ENCODE peak calls at places on chromosomes 4 and X, in six cellular contexts. One of them, this sample, is unnamed.

GRCh38 chrX:40094900-40095587 is 2.7 kb downstream of the BCOR start:
- DNase-seq in H9: peak; percentile 36
- DNase-seq in mesenchymal stem cell: peak; percentile 47
- DNase-seq in IMR-90: no peak
- DNase-seq in neuronal stem cell: no peak
- DNase-seq in H1: no peak
- DNase-seq in this sample: peak; percentile 26

GRCh38 chr4:185721190-185721948 is 90.6 kb downstream of the SORBS2 start:
- DNase-seq in H9: no peak
- DNase-seq in mesenchymal stem cell: peak; percentile 19
- DNase-seq in IMR-90: no peak
- DNase-seq in neuronal stem cell: no peak
- DNase-seq in H1: no peak
- DNase-seq in this sample: no peak

GRCh38 chr4:163693211-163693610 is 198.7 kb downstream of the TMA16 start:
- DNase-seq in H9: no peak
- DNase-seq in mesenchymal stem cell: peak; percentile 18
- DNase-seq in IMR-90: peak; percentile 83
- DNase-seq in neuronal stem cell: no peak
- DNase-seq in H1: no peak
- DNase-seq in this sample: no peak

GRCh38 chrX:144637731-144638130 is 609.6 kb upstream of the SPANXN1 start:
- DNase-seq in H9: no peak
- DNase-seq in mesenchymal stem cell: no peak
- DNase-seq in IMR-90: no peak
- DNase-seq in neuronal stem cell: no peak
- DNase-seq in H1: no peak
- DNase-seq in this sample: no peak

GRCh38 chr4:44916406-44916805 is 190.1 kb upstream of the GNPDA2 start:
- DNase-seq in H9: no peak
- DNase-seq in mesenchymal stem cell: peak; percentile 33
- DNase-seq in IMR-90: no peak
- DNase-seq in neuronal stem cell: no peak
- DNase-seq in H1: no peak
- DNase-seq in this sample: no peak

GRCh38 chr4:2811830-2812599 is 19.1 kb downstream of the SH3BP2 start:
- DNase-seq in H9: peak; percentile 68
- DNase-seq in mesenchymal stem cell: peak; percentile 74
- DNase-seq in IMR-90: peak; percentile 65
- DNase-seq in neuronal stem cell: no peak
- DNase-seq in H1: no peak
- DNase-seq in this sample: peak; percentile 26

GRCh38 chrX:141669689-141670088 is 28.9 kb downstream of the SPANXD start:
- DNase-seq in H9: no peak
- DNase-seq in mesenchymal stem cell: no peak
- DNase-seq in IMR-90: no peak
- DNase-seq in neuronal stem cell: no peak
- DNase-seq in H1: no peak
- DNase-seq in this sample: no peak

GRCh38 chr4:119049342-119049741 is 86.3 kb upstream of the MYOZ2 start:
- DNase-seq in H9: no peak
- DNase-seq in mesenchymal stem cell: no peak
- DNase-seq in IMR-90: peak; percentile 71
- DNase-seq in neuronal stem cell: no peak
- DNase-seq in H1: no peak
- DNase-seq in this sample: no peak

GRCh38 chr4:186669159-186669720 is 54.4 kb downstream of the FAT1 start:
- DNase-seq in H9: peak; percentile 63
- DNase-seq in mesenchymal stem cell: peak; percentile 67
- DNase-seq in IMR-90: peak; percentile 81
- DNase-seq in neuronal stem cell: no peak
- DNase-seq in H1: no peak
- DNase-seq in this sample: peak; percentile 89

GRCh38 chrX:2423293-2423692 is 77.5 kb downstream of the DHRSX start:
- DNase-seq in H9: no peak
- DNase-seq in mesenchymal stem cell: peak; percentile 36
- DNase-seq in IMR-90: peak; percentile 51
- DNase-seq in neuronal stem cell: no peak
- DNase-seq in H1: no peak
- DNase-seq in this sample: no peak

GRCh38 chrX:13761606-13762005 is 27.1 kb downstream of the OFD1 start:
- DNase-seq in H9: peak; percentile 56
- DNase-seq in mesenchymal stem cell: no peak
- DNase-seq in IMR-90: peak; percentile 46
- DNase-seq in neuronal stem cell: no peak
- DNase-seq in H1: no peak
- DNase-seq in this sample: no peak

GRCh38 chrX:56397636-56398035 is 165.5 kb downstream of the KLF8 start:
- DNase-seq in H9: no peak
- DNase-seq in mesenchymal stem cell: no peak
- DNase-seq in IMR-90: no peak
- DNase-seq in neuronal stem cell: no peak
- DNase-seq in H1: no peak
- DNase-seq in this sample: no peak

GRCh38 chr4:168480991-168481588 is 798 bp upstream of the DDX60L start:
- DNase-seq in H9: no peak
- DNase-seq in mesenchymal stem cell: peak; percentile 83
- DNase-seq in IMR-90: peak; percentile 85
- DNase-seq in neuronal stem cell: no peak
- DNase-seq in H1: no peak
- DNase-seq in this sample: peak; percentile 24

GRCh38 chr4:87278335-87278794 is 44.3 kb downstream of the HSD17B13 start:
- DNase-seq in H9: no peak
- DNase-seq in mesenchymal stem cell: no peak
- DNase-seq in IMR-90: no peak
- DNase-seq in neuronal stem cell: no peak
- DNase-seq in H1: no peak
- DNase-seq in this sample: no peak

GRCh38 chrX:16250296-16250695 is 83.0 kb downstream of the MAGEB17 start:
- DNase-seq in H9: no peak
- DNase-seq in mesenchymal stem cell: no peak
- DNase-seq in IMR-90: peak; percentile 13
- DNase-seq in neuronal stem cell: no peak
- DNase-seq in H1: no peak
- DNase-seq in this sample: no peak

GRCh38 chrX:53440631-53441517 is 6.7 kb upstream of the HSD17B10 start:
- DNase-seq in H9: peak; percentile 36
- DNase-seq in mesenchymal stem cell: peak; percentile 69
- DNase-seq in IMR-90: peak; percentile 34
- DNase-seq in neuronal stem cell: no peak
- DNase-seq in H1: no peak
- DNase-seq in this sample: no peak

GRCh38 chrX:39955621-39956020 is 142.1 kb downstream of the BCOR start:
- DNase-seq in H9: no peak
- DNase-seq in mesenchymal stem cell: no peak
- DNase-seq in IMR-90: no peak
- DNase-seq in neuronal stem cell: no peak
- DNase-seq in H1: no peak
- DNase-seq in this sample: no peak

GRCh38 chr4:174696657-174697056 is 132.4 kb downstream of the GLRA3 start:
- DNase-seq in H9: no peak
- DNase-seq in mesenchymal stem cell: no peak
- DNase-seq in IMR-90: no peak
- DNase-seq in neuronal stem cell: no peak
- DNase-seq in H1: no peak
- DNase-seq in this sample: no peak

GRCh38 chrX:3244203-3244743 is 102.2 kb downstream of the MXRA5 start:
- DNase-seq in H9: no peak
- DNase-seq in mesenchymal stem cell: peak; percentile 86
- DNase-seq in IMR-90: peak; percentile 91
- DNase-seq in neuronal stem cell: no peak
- DNase-seq in H1: no peak
- DNase-seq in this sample: no peak

GRCh38 chr4:61333490-61333889 is 133.4 kb downstream of the ADGRL3 start:
- DNase-seq in H9: no peak
- DNase-seq in mesenchymal stem cell: no peak
- DNase-seq in IMR-90: no peak
- DNase-seq in neuronal stem cell: no peak
- DNase-seq in H1: no peak
- DNase-seq in this sample: no peak

GRCh38 chr4:100095729-100096595 is 94.3 kb downstream of the DDIT4L start:
- DNase-seq in H9: peak; percentile 73
- DNase-seq in mesenchymal stem cell: peak; percentile 82
- DNase-seq in IMR-90: peak; percentile 77
- DNase-seq in neuronal stem cell: peak; percentile 31
- DNase-seq in H1: no peak
- DNase-seq in this sample: peak; percentile 78

GRCh38 chr4:184664445-184665210 is 15.1 kb downstream of the PRIMPOL start:
- DNase-seq in H9: peak; percentile 55
- DNase-seq in mesenchymal stem cell: no peak
- DNase-seq in IMR-90: peak; percentile 18
- DNase-seq in neuronal stem cell: no peak
- DNase-seq in H1: no peak
- DNase-seq in this sample: no peak

GRCh38 chr4:10107111-10108091 is 9.2 kb downstream of the WDR1 start:
- DNase-seq in H9: no peak
- DNase-seq in mesenchymal stem cell: no peak
- DNase-seq in IMR-90: peak; percentile 28
- DNase-seq in neuronal stem cell: no peak
- DNase-seq in H1: no peak
- DNase-seq in this sample: no peak

GRCh38 chrX:50704987-50705386 is 109.0 kb downstream of the SHROOM4 start:
- DNase-seq in H9: no peak
- DNase-seq in mesenchymal stem cell: peak; percentile 37
- DNase-seq in IMR-90: no peak
- DNase-seq in neuronal stem cell: no peak
- DNase-seq in H1: no peak
- DNase-seq in this sample: no peak

GRCh38 chrX:10423716-10424115 is 196.7 kb downstream of the MID1 start:
- DNase-seq in H9: no peak
- DNase-seq in mesenchymal stem cell: no peak
- DNase-seq in IMR-90: no peak
- DNase-seq in neuronal stem cell: no peak
- DNase-seq in H1: no peak
- DNase-seq in this sample: peak; percentile 16

GRCh38 chr4:99330648-99331047 is 9.4 kb upstream of the ADH1B start:
- DNase-seq in H9: no peak
- DNase-seq in mesenchymal stem cell: no peak
- DNase-seq in IMR-90: no peak
- DNase-seq in neuronal stem cell: no peak
- DNase-seq in H1: no peak
- DNase-seq in this sample: no peak

GRCh38 chrX:115367455-115367854 is 77.9 kb downstream of the LUZP4 start:
- DNase-seq in H9: no peak
- DNase-seq in mesenchymal stem cell: peak; percentile 80
- DNase-seq in IMR-90: peak; percentile 56
- DNase-seq in neuronal stem cell: no peak
- DNase-seq in H1: no peak
- DNase-seq in this sample: no peak

GRCh38 chr4:148075438-148075837 is 343.6 kb downstream of the ARHGAP10 start:
- DNase-seq in H9: no peak
- DNase-seq in mesenchymal stem cell: no peak
- DNase-seq in IMR-90: no peak
- DNase-seq in neuronal stem cell: no peak
- DNase-seq in H1: no peak
- DNase-seq in this sample: no peak

GRCh38 chr4:164997324-164997723 is 19.9 kb upstream of the TRIM61 start:
- DNase-seq in H9: no peak
- DNase-seq in mesenchymal stem cell: peak; percentile 3
- DNase-seq in IMR-90: no peak
- DNase-seq in neuronal stem cell: no peak
- DNase-seq in H1: no peak
- DNase-seq in this sample: peak; percentile 34

GRCh38 chr4:158964114-158964727 is 138.7 kb upstream of the RAPGEF2 start:
- DNase-seq in H9: no peak
- DNase-seq in mesenchymal stem cell: no peak
- DNase-seq in IMR-90: no peak
- DNase-seq in neuronal stem cell: no peak
- DNase-seq in H1: no peak
- DNase-seq in this sample: no peak

GRCh38 chr4:104616401-104616820 is 121.7 kb upstream of the CXXC4 start:
- DNase-seq in H9: no peak
- DNase-seq in mesenchymal stem cell: peak; percentile 8
- DNase-seq in IMR-90: no peak
- DNase-seq in neuronal stem cell: no peak
- DNase-seq in H1: no peak
- DNase-seq in this sample: no peak

GRCh38 chr4:75726577-75726976 is 2.2 kb downstream of the USO1 start:
- DNase-seq in H9: no peak
- DNase-seq in mesenchymal stem cell: peak; percentile 28
- DNase-seq in IMR-90: peak; percentile 18
- DNase-seq in neuronal stem cell: no peak
- DNase-seq in H1: no peak
- DNase-seq in this sample: no peak

GRCh38 chr4:76458297-76458696 is 23.3 kb downstream of the SHROOM3 start:
- DNase-seq in H9: no peak
- DNase-seq in mesenchymal stem cell: peak; percentile 6
- DNase-seq in IMR-90: no peak
- DNase-seq in neuronal stem cell: no peak
- DNase-seq in H1: no peak
- DNase-seq in this sample: no peak

DNA sequence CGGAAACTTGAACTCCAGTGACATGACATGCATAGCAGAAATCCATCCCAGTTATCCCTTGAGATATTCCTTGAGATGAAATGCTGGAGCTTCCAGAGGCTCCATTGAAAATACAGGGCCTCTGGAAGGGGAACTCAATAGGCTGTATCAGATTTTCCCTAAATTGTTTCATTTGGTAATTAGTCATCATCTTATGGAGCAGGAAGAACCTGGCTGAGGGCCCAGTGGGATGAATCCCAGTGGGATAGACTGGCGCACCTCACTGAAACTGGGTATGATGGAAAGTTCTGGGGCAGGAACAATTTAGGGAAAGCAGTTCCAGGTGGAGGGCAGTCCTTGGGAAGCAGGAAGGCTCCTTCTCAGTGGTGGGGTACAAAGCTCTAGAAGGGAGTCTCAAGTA is 307.8 kb upstream of the DIPK2B start:
- DNase-seq in H9: no peak
- DNase-seq in mesenchymal stem cell: peak; percentile 19
- DNase-seq in IMR-90: peak; percentile 23
- DNase-seq in neuronal stem cell: no peak
- DNase-seq in H1: no peak
- DNase-seq in this sample: no peak
- H4K8ac ChIP-seq in H9: no peak overlapping the region
- H4K8ac ChIP-seq in mesenchymal stem cell: no peak overlapping the region
- H4K8ac ChIP-seq in IMR-90: peak overlapping the region; percentile 78
- H4K8ac ChIP-seq in neuronal stem cell: no peak overlapping the region
- H4K8ac ChIP-seq in H1: no peak overlapping the region
- H4K8ac ChIP-seq in this sample: no peak overlapping the region

GRCh38 chr4:151700566-151701316 is 60.1 kb downstream of the GATB start:
- DNase-seq in H9: no peak
- DNase-seq in mesenchymal stem cell: no peak
- DNase-seq in IMR-90: no peak
- DNase-seq in neuronal stem cell: no peak
- DNase-seq in H1: no peak
- DNase-seq in this sample: no peak
- H4K91ac ChIP-seq in H9: no peak overlapping the region
- H4K91ac ChIP-seq in mesenchymal stem cell: no peak overlapping the region
- H4K91ac ChIP-seq in IMR-90: no peak overlapping the region
- H4K91ac ChIP-seq in neuronal stem cell: no peak overlapping the region
- H4K91ac ChIP-seq in H1: no peak overlapping the region
- H4K91ac ChIP-seq in this sample: no peak overlapping the region

GRCh38 chr4:67459164-67459563 is 86.1 kb downstream of the CENPC start:
- DNase-seq in H9: no peak
- DNase-seq in mesenchymal stem cell: no peak
- DNase-seq in IMR-90: peak; percentile 25
- DNase-seq in neuronal stem cell: no peak
- DNase-seq in H1: no peak
- DNase-seq in this sample: no peak
- H4K8ac ChIP-seq in H9: no peak overlapping the region
- H4K8ac ChIP-seq in mesenchymal stem cell: no peak overlapping the region
- H4K8ac ChIP-seq in IMR-90: no peak overlapping the region
- H4K8ac ChIP-seq in neuronal stem cell: no peak overlapping the region
- H4K8ac ChIP-seq in H1: no peak overlapping the region
- H4K8ac ChIP-seq in this sample: no peak overlapping the region

GRCh38 chr4:52529983-52530382 is 129.1 kb downstream of the USP46 start:
- DNase-seq in H9: no peak
- DNase-seq in mesenchymal stem cell: no peak
- DNase-seq in IMR-90: no peak
- DNase-seq in neuronal stem cell: no peak
- DNase-seq in H1: no peak
- DNase-seq in this sample: no peak
- H4K91ac ChIP-seq in H9: no peak overlapping the region
- H4K91ac ChIP-seq in mesenchymal stem cell: no peak overlapping the region
- H4K91ac ChIP-seq in IMR-90: no peak overlapping the region
- H4K91ac ChIP-seq in neuronal stem cell: no peak overlapping the region
- H4K91ac ChIP-seq in H1: no peak overlapping the region
- H4K91ac ChIP-seq in this sample: no peak overlapping the region